ENCODE peak calls at places on chromosomes 12 and 14, in six cellular contexts. M is foreskin fibroblast, Y is brain microvascular endothelial cell, V is heart left ventricle, N is osteocyte, Z is A673. X is an unnamed sample.

GRCh38 chr12:28092396-28092795 is 97.9 kb upstream of the CCDC91 start:
- DNase-seq in N (no peak), Z (no peak), M (no peak), V (no peak), Y (no peak), X (no peak)

GRCh38 chr14:37172024-37172869 is at the start of gene SLC25A21:
- DNase-seq in Y (peak; percentile 65), N (peak; percentile 88), Z (peak; percentile 91), M (peak; percentile 77), V (peak; percentile 84), X (peak; percentile 74)

GRCh38 chr12:14949631-14950030 is 11.3 kb upstream of the ERP27 start:
- DNase-seq in M (no peak), N (no peak), Z (no peak), Y (no peak), V (no peak), X (no peak)

GRCh38 chr14:66802962-66803361 is 295.0 kb downstream of the GPHN start:
- DNase-seq in Z (no peak), V (no peak), Y (no peak), N (no peak), M (no peak), X (no peak)

GRCh38 chr14:68807148-68807600 is 14.3 kb upstream of the ZFP36L1 start:
- DNase-seq in N (peak; percentile 93), Y (no peak), Z (no peak), V (peak; percentile 83), M (peak; percentile 86), X (no peak)

GRCh38 chr14:106141242-106142220 is 615.1 kb downstream of the TMEM121 start:
- DNase-seq in N (no peak), Z (peak; percentile 13), Y (no peak), M (no peak), V (no peak), X (no peak)

GRCh38 chr14:68639518-68640292 is 153.2 kb downstream of the ZFP36L1 start:
- DNase-seq in N (peak; percentile 46), Z (no peak), M (no peak), V (no peak), Y (no peak), X (no peak)

GRCh38 chr14:93587330-93587729 is 156.6 kb downstream of the UNC79 start:
- DNase-seq in N (no peak), Y (no peak), Z (no peak), M (no peak), V (no peak), X (no peak)

GRCh38 chr12:112199136-112199535 is 73.8 kb downstream of the TRAFD1 start:
- DNase-seq in M (no peak), N (no peak), V (no peak), Y (peak; percentile 40), Z (no peak), X (no peak)

GRCh38 chr14:24298892-24299254 is 707 bp downstream of the DHRS1 start:
- DNase-seq in V (no peak), N (no peak), Z (peak; percentile 20), M (peak; percentile 81), Y (peak; percentile 52), X (no peak)

GRCh38 chr14:89773644-89774316 is 180.8 kb downstream of the EFCAB11 start:
- DNase-seq in N (peak; percentile 79), Z (no peak), Y (peak; percentile 50), M (no peak), V (no peak), X (peak; percentile 11)

GRCh38 chr12:3319723-3320492 is 171.1 kb upstream of the PRMT8 start:
- DNase-seq in Y (no peak), V (no peak), N (no peak), Z (no peak), M (no peak), X (no peak)

GRCh38 chr14:22420598-22421186 is 168.3 kb downstream of the DAD1 start:
- DNase-seq in V (no peak), N (no peak), Z (peak; percentile 55), Y (no peak), M (no peak), X (no peak)

GRCh38 chr12:67957383-67957782 is 31.9 kb upstream of the IFNG-AS1 start:
- DNase-seq in Z (peak; percentile 15), M (no peak), N (no peak), V (no peak), Y (no peak), X (no peak)

GRCh38 chr14:76371066-76371465 is 4.9 kb upstream of the ESRRB start:
- DNase-seq in Y (no peak), N (no peak), Z (no peak), M (no peak), V (no peak), X (no peak)

GRCh38 chr12:92629349-92630065 is 73.3 kb upstream of the PLEKHG7 start:
- DNase-seq in M (no peak), Y (peak; percentile 53), Z (peak; percentile 32), N (no peak), V (no peak), X (no peak)

GRCh38 chr12:6463211-6463610 is 7.3 kb downstream of the VAMP1 start:
- DNase-seq in Z (no peak), Y (no peak), V (no peak), N (no peak), M (no peak), X (no peak)

GRCh38 chr12:91178139-91178561 is 4.5 kb downstream of the DCN start:
- DNase-seq in Z (peak; percentile 27), N (no peak), M (no peak), V (no peak), Y (no peak), X (no peak)

GRCh38 chr12:43284441-43284840 is 267.6 kb downstream of the ADAMTS20 start:
- DNase-seq in Z (no peak), V (no peak), N (no peak), Y (no peak), M (no peak), X (no peak)

GRCh38 chr12:10873374-10873773 is 10.7 kb downstream of the PRH1 start:
- DNase-seq in N (no peak), V (no peak), Y (no peak), Z (peak; percentile 74), M (no peak), X (no peak)

DNA sequence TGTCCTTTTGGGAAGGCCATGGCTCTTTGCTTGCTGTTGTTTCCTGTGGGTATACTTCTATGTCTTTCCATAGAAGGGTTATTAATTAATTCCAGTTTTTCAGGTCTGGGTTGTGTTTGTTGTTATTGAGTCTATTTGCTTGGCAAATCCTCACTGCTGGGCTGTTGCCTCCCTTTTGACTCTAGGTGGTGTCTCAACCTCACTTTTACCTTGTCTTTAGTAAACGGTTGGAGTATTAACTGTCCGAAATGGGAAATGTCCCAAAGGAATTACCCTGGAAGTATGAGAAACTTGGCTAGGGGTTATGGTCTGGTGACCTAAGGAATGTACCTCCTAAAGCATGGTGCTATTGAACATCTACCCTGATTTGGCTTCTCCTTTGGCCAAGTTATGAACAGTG is 16.7 kb downstream of the PRH1 start:
- DNase-seq in Z (no peak), V (no peak), Y (no peak), M (no peak), N (no peak), X (no peak)
- TF ChIP-seq CTCF in Z (peak; percentile 17), V (no peak), Y (peak; percentile 10), M (no peak), N (no peak), X (no peak)

DNA sequence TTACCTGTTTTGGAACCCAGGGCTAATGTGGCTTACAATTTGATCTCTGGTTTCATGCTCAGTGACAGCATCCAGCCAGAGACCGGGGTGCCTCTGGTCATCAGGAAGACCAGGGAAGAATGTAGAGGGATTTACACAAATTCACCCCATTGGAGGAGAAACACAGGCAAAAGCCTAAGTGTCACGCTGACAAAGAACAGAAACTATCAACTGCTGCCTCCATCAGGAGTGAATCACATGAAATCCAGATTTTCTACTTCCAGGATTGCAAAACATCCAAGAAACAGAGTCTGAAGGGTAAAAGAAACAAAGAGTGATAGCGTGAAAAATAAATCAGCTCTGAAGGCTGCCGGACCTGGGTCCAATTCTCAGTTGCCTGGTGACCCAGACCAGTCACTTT is 136.1 kb upstream of the MAP1LC3B2 start:
- DNase-seq in Z (no peak), Y (peak; percentile 30), M (peak; percentile 75), V (no peak), N (no peak), X (no peak)
- TF ChIP-seq CTCF in Z (no peak), Y (no peak), M (no peak), V (no peak), N (peak; percentile 11), X (no peak)

GRCh38 chr14:96108061-96108795 is 69.1 kb downstream of the C14orf132 start:
- DNase-seq in N (no peak), Z (no peak), Y (no peak), M (no peak), V (no peak), X (no peak)
- TF ChIP-seq CTCF in N (no peak), Z (no peak), Y (no peak), M (no peak), V (no peak), X (no peak)

GRCh38 chr12:62014330-62014729 is 245.9 kb upstream of the USP15 start:
- DNase-seq in N (no peak), Y (no peak), M (no peak), Z (no peak), V (no peak), X (no peak)
- TF ChIP-seq CTCF in N (no peak), Y (no peak), M (no peak), Z (no peak), V (no peak), X (no peak)

GRCh38 chr14:104477117-104477623 is 102.4 kb upstream of the C14orf180 start:
- DNase-seq in M (no peak), Y (no peak), V (no peak), Z (no peak), N (no peak), X (no peak)

GRCh38 chr14:104475802-104476201 is 103.8 kb upstream of the C14orf180 start:
- DNase-seq in Y (no peak), Z (no peak), N (no peak), M (no peak), V (no peak), X (no peak)

GRCh38 chr14:104477804-104478375 is 101.7 kb upstream of the C14orf180 start:
- DNase-seq in Z (no peak), M (no peak), V (no peak), N (no peak), Y (no peak), X (peak; percentile 28)

GRCh38 chr14:104475256-104475655 is 104.3 kb upstream of the C14orf180 start:
- DNase-seq in Y (no peak), N (no peak), V (no peak), M (no peak), Z (no peak), X (no peak)

DNA sequence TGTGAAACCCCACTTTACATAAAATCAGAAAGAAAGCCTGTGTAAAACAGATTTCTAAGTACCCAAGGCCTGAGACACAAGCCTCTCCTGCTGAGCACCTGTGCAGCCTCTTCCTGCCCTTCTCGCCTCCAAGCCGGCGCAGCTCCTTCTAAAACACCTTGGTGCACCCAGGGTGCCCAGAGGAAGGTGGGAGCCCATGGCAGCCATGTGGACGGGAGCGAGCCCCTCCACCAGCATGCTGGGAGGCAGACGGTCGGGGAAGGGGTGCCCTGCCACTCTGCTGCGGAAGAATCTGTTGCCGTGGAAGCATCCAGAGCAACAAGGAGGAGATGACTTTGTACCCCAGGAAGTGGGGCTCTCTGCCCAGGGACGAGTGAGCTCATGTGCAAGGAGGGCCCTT is 103.1 kb upstream of the C14orf180 start:
- DNase-seq in N (no peak), M (no peak), Y (no peak), V (no peak), Z (no peak), X (no peak)
- TF ChIP-seq CTCF in N (no peak), M (no peak), Y (no peak), V (no peak), Z (no peak), X (no peak)

GRCh38 chr12:122894173-122895121 is 1.5 kb downstream of the VPS37B start:
- DNase-seq in N (no peak), Z (no peak), Y (no peak), M (no peak), V (no peak), X (no peak)
- TF ChIP-seq CTCF in N (no peak), Z (no peak), Y (no peak), M (no peak), V (no peak), X (no peak)